ENCODE peak calls at places on chromosomes 3 and 15, in four cellular contexts. K is left cardiac atrium, N is cerebellar cortex, U is erythroblast. X is an unnamed sample.

GRCh38 chr3:103127737-103128136 is 692.9 kb downstream of the ZPLD1 start:
- DNase-seq in U (no peak), N (no peak), K (no peak), X (no peak)

GRCh38 chr15:66661432-66662096 is 40.5 kb upstream of the SMAD6 start:
- DNase-seq in U (no peak), N (no peak), K (peak), X (no peak)

GRCh38 chr3:13006216-13006990 is 66.8 kb downstream of the IQSEC1 start:
- DNase-seq in K (no peak), U (no peak), N (no peak), X (peak)

GRCh38 chr3:43279532-43279931 is 6.8 kb upstream of the SNRK start:
- DNase-seq in K (no peak), U (no peak), N (no peak), X (no peak)

GRCh38 chr3:141421639-141422319 is 53.5 kb downstream of the ZBTB38 start:
- DNase-seq in U (no peak), K (no peak), N (no peak), X (no peak)

GRCh38 chr15:40264321-40265153 is 18.3 kb downstream of the ANKRD63 start:
- DNase-seq in N (no peak), U (no peak), K (no peak), X (no peak)

GRCh38 chr3:136277115-136277514 is 27.0 kb downstream of the PCCB start:
- DNase-seq in U (no peak), K (no peak), N (peak), X (no peak)

GRCh38 chr3:58651268-58651667 is 15.3 kb downstream of the FAM3D start:
- DNase-seq in N (no peak), U (no peak), K (no peak), X (no peak)

GRCh38 chr3:144369151-144369879 is 397.7 kb downstream of the DIPK2A start:
- DNase-seq in N (no peak), K (no peak), U (no peak), X (no peak)

GRCh38 chr15:62125763-62126162 is 39.3 kb downstream of the C2CD4B start:
- DNase-seq in N (peak), K (no peak), U (no peak), X (no peak)

GRCh38 chr3:12187448-12188327 is 29.0 kb upstream of the TIMP4 start:
- DNase-seq in U (no peak), K (peak), N (no peak), X (peak)

GRCh38 chr3:25365636-25366035 is 62.4 kb upstream of the RARB start:
- DNase-seq in U (no peak), N (no peak), K (no peak), X (no peak)

GRCh38 chr3:13552855-13553652 is 4.1 kb downstream of the FBLN2 start:
- DNase-seq in U (no peak), K (peak), N (no peak), X (no peak)

GRCh38 chr3:58952128-58952917 is 97.5 kb downstream of the CFAP20DC start:
- DNase-seq in U (no peak), K (no peak), N (no peak), X (no peak)

GRCh38 chr15:94023520-94023919 is 207.8 kb upstream of the MCTP2 start:
- DNase-seq in U (no peak), N (no peak), K (no peak), X (no peak)

GRCh38 chr3:2352134-2352762 is 253.6 kb downstream of the CNTN4 start:
- DNase-seq in U (no peak), K (no peak), N (no peak), X (no peak)

GRCh38 chr3:136984837-136985236 is 27.1 kb downstream of the IL20RB start:
- DNase-seq in K (peak), N (no peak), U (no peak), X (no peak)

GRCh38 chr3:123348471-123349200 is 100.3 kb downstream of the ADCY5 start:
- DNase-seq in N (no peak), U (no peak), K (no peak), X (peak)

GRCh38 chr15:39587910-39588530 is 7.1 kb downstream of the THBS1 start:
- DNase-seq in N (no peak), U (no peak), K (no peak), X (no peak)

GRCh38 chr3:10518506-10519150 is 13.2 kb upstream of the ATP2B2 start:
- DNase-seq in N (no peak), U (no peak), K (no peak), X (peak)

GRCh38 chr3:73188707-73189106 is 127.2 kb downstream of the EBLN2 start:
- DNase-seq in N (no peak), U (no peak), K (no peak), X (no peak)

GRCh38 chr3:143963946-143964345 is 7.7 kb upstream of the DIPK2A start:
- DNase-seq in U (peak), N (no peak), K (no peak), X (no peak)

GRCh38 chr15:85380860-85381535 is 595 bp downstream of the AKAP13 start:
- DNase-seq in N (no peak), K (peak), U (peak), X (peak)

GRCh38 chr3:72664576-72664975 is 183.7 kb downstream of the SHQ1 start:
- DNase-seq in U (no peak), K (no peak), N (no peak), X (no peak)

GRCh38 chr3:37808656-37809055 is 53.0 kb upstream of the CTDSPL start:
- DNase-seq in N (no peak), K (no peak), U (no peak), X (no peak)

GRCh38 chr15:25057574-25057973 is 102.8 kb downstream of the SNRPN start:
- DNase-seq in K (no peak), N (no peak), U (no peak), X (peak)

GRCh38 chr3:192715126-192715525 is 12.2 kb downstream of the FGF12 start:
- DNase-seq in K (no peak), U (no peak), N (no peak), X (no peak)

GRCh38 chr15:41967506-41968206 is 4.7 kb downstream of the EHD4 start:
- DNase-seq in U (no peak), N (no peak), K (no peak), X (peak)

GRCh38 chr15:40878785-40879184 is 4.8 kb upstream of the RHOV start:
- DNase-seq in N (no peak), U (no peak), K (no peak), X (peak)

GRCh38 chr3:67000006-67000405 is 1.9 kb downstream of the KBTBD8 start:
- DNase-seq in K (no peak), N (no peak), U (peak), X (no peak)

X was measured in posterior vena cava.